ENCODE peak calls at places on chromosomes 16 and 17, in eight cellular contexts. Z is CD8-positive, alpha-beta T cell; S is mucosa of descending colon; B is RWPE1; W is B cell; U is tibial nerve; A is body of pancreas; X is HCT116. V is an unnamed sample.

GRCh38 chr16:87582221-87582965 is 19.9 kb upstream of the JPH3 start:
- DNase-seq in Z (no peak), S (no peak), B (no peak), W (no peak), U (peak), A (peak), X (no peak), V (no peak)

GRCh38 chr17:55760643-55761355 is 9.9 kb downstream of the PCTP start:
- DNase-seq in Z (no peak), S (no peak), B (no peak), W (no peak), U (peak), A (no peak), X (no peak), V (no peak)

GRCh38 chr16:9098377-9099090 is 7.1 kb downstream of the HAPSTR1 start:
- DNase-seq in Z (no peak), S (no peak), B (no peak), W (no peak), U (no peak), A (no peak), X (no peak), V (no peak)

GRCh38 chr16:57060323-57061083 is 31.9 kb upstream of the CPNE2 start:
- DNase-seq in Z (no peak), S (no peak), B (no peak), W (no peak), U (no peak), A (no peak), X (no peak), V (no peak)

GRCh38 chr16:87657621-87658192 is 55.4 kb downstream of the JPH3 start:
- DNase-seq in Z (no peak), S (no peak), B (no peak), W (no peak), U (no peak), A (no peak), X (peak), V (no peak)

GRCh38 chr16:53822936-53823529 is 119.1 kb downstream of the FTO start:
- DNase-seq in Z (no peak), S (no peak), B (no peak), W (peak), U (no peak), A (no peak), X (no peak), V (no peak)

GRCh38 chr16:23557779-23558330 is 328 bp downstream of the UBFD1 start:
- DNase-seq in Z (no peak), S (no peak), B (no peak), W (no peak), U (peak), A (peak), X (no peak), V (no peak)

GRCh38 chr17:44079877-44080821 is 9.6 kb downstream of the G6PC3 start:
- DNase-seq in Z (no peak), S (peak), B (no peak), W (no peak), U (no peak), A (no peak), X (no peak), V (no peak)

GRCh38 chr17:60896996-60897395 is 219.3 kb downstream of the BCAS3 start:
- DNase-seq in Z (no peak), S (no peak), B (no peak), W (no peak), U (no peak), A (no peak), X (no peak), V (no peak)

GRCh38 chr16:55039931-55040330 is 109.3 kb downstream of the IRX5 start:
- DNase-seq in Z (no peak), S (no peak), B (no peak), W (no peak), U (no peak), A (no peak), X (no peak), V (no peak)

GRCh38 chr16:11318817-11319216 is 26.4 kb upstream of the RMI2 start:
- DNase-seq in Z (no peak), S (no peak), B (no peak), W (no peak), U (no peak), A (no peak), X (no peak), V (no peak)

GRCh38 chr16:14309906-14310305 is 238.8 kb downstream of the MRTFB start:
- DNase-seq in Z (no peak), S (no peak), B (peak), W (no peak), U (no peak), A (no peak), X (no peak), V (no peak)

GRCh38 chr17:71855000-71855399 is 265.8 kb upstream of the SOX9 start:
- DNase-seq in Z (no peak), S (no peak), B (no peak), W (no peak), U (no peak), A (no peak), X (no peak), V (no peak)

GRCh38 chr17:39653662-39654331 is 11.4 kb upstream of the TCAP start:
- DNase-seq in Z (peak), S (peak), B (peak), W (peak), U (peak), A (peak), X (no peak), V (peak)

GRCh38 chr16:50699345-50700159 is 6.1 kb downstream of the NOD2 start:
- DNase-seq in Z (no peak), S (peak), B (peak), W (no peak), U (no peak), A (no peak), X (no peak), V (no peak)

GRCh38 chr16:65453646-65454045 is 331.8 kb upstream of the CDH11 start:
- DNase-seq in Z (no peak), S (no peak), B (no peak), W (no peak), U (no peak), A (no peak), X (no peak), V (no peak)

GRCh38 chr16:1213231-1213630 is 11.8 kb downstream of the TPSG1 start:
- DNase-seq in Z (no peak), S (no peak), B (no peak), W (no peak), U (no peak), A (no peak), X (no peak), V (no peak)

GRCh38 chr16:51276335-51276734 is 125.3 kb upstream of the SALL1 start:
- DNase-seq in Z (no peak), S (no peak), B (peak), W (no peak), U (no peak), A (no peak), X (no peak), V (no peak)

GRCh38 chr16:68386628-68387027 is 61.7 kb downstream of the SMPD3 start:
- DNase-seq in Z (no peak), S (peak), B (no peak), W (no peak), U (no peak), A (no peak), X (no peak), V (no peak)

GRCh38 chr17:6231886-6232767 is 161.9 kb downstream of the WSCD1 start:
- DNase-seq in Z (no peak), S (no peak), B (peak), W (no peak), U (no peak), A (no peak), X (no peak), V (no peak)

GRCh38 chr17:1137465-1137894 is 42.3 kb downstream of the ABR start:
- DNase-seq in Z (no peak), S (no peak), B (peak), W (no peak), U (no peak), A (peak), X (peak), V (no peak)

GRCh38 chr17:28718990-28719433 is 773 bp upstream of the RPL23A start:
- DNase-seq in Z (no peak), S (no peak), B (no peak), W (no peak), U (no peak), A (no peak), X (no peak), V (peak)

GRCh38 chr17:28716740-28717577 is 709 bp downstream of the RAB34 start:
- DNase-seq in Z (no peak), S (peak), B (no peak), W (no peak), U (no peak), A (no peak), X (no peak), V (peak)

GRCh38 chr17:28718317-28718672 is 627 bp upstream of the RAB34 start:
- DNase-seq in Z (no peak), S (no peak), B (no peak), W (no peak), U (no peak), A (no peak), X (no peak), V (peak)

GRCh38 chr17:28715217-28715616 is 2.5 kb downstream of the RAB34 start:
- DNase-seq in Z (no peak), S (no peak), B (no peak), W (no peak), U (no peak), A (no peak), X (no peak), V (no peak)

DNA sequence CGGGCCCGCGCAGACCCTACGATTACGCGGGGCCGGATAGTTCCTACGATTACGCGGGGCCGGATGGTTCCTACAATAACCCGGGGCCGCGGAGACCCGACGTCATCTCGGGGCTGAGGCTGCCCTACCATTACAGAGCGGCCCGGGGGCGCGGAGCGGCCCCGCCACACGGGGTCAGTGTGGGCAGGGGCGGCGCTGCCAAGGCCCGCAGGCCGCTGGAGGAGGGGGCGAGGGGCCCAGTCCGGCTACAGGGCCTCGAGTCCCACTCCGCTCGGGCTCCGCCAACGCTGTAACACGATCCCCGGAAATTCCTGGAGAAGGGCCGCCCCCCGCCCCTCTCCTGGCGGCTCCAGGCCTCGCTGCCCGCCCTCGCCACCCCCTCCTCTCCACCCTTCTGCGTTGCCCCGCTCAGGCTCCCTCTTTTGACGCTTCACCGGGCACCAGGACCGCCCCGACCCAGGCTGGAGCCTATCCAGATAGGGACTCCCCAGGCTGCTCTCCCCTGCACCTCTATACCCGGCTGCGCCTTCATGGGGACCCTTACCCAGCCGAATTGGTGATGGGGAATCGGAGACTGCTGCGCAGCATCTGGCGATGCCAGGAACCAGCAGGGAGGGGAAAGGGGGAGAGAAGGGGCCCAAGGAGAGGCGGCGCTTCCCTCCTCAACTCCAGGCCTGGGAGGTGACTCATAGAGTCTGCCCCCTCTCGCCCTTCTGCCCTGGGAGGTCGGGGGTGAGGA is at the start of gene RAB34:
- DNase-seq in Z (no peak), S (peak), B (peak), W (peak), U (peak), A (peak), X (no peak), V (peak)
- TF ChIP-seq CTCF in Z (no peak), S (no peak), B (peak), W (no peak), U (peak), A (no peak), X (no peak), V (peak)

DNA sequence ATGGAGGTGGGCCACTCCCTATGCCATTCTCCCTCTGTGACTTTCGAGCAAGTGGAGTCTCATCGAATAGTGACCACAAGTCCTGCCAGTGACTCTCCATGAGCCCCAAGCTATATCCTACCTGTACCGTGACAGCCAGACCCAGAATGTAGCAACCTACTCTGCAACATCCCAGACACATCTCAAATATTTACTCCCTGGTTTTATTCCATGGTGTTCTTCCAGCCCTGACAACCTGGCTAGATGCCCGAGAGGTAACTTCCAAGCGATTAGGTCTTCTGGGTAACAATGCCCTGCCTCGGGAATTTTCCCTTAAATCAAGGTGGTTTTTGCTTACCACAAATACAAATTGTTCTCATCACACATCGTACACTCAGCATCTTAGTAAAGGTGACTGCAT is 211.7 kb downstream of the ZFHX3 start:
- DNase-seq in Z (no peak), S (no peak), B (no peak), W (no peak), U (no peak), A (peak), X (no peak), V (no peak)
- TF ChIP-seq CTCF in Z (no peak), S (no peak), B (no peak), W (no peak), U (no peak), A (no peak), X (no peak), V (no peak)

GRCh38 chr16:12393208-12393607 is 410.5 kb downstream of the CPPED1 start:
- DNase-seq in Z (no peak), S (no peak), B (no peak), W (no peak), U (no peak), A (no peak), X (no peak), V (no peak)

GRCh38 chr16:12390644-12391043 is 413.0 kb downstream of the CPPED1 start:
- DNase-seq in Z (no peak), S (no peak), B (no peak), W (no peak), U (no peak), A (no peak), X (no peak), V (no peak)

GRCh38 chr16:12391974-12392373 is 411.7 kb downstream of the CPPED1 start:
- DNase-seq in Z (no peak), S (no peak), B (no peak), W (no peak), U (no peak), A (no peak), X (no peak), V (no peak)

GRCh38 chr16:12390074-12390473 is 413.5 kb downstream of the SNX29 start:
- DNase-seq in Z (no peak), S (no peak), B (no peak), W (no peak), U (no peak), A (no peak), X (no peak), V (no peak)

GRCh38 chr16:12392585-12393089 is 411.1 kb downstream of the CPPED1 start:
- DNase-seq in Z (no peak), S (no peak), B (no peak), W (no peak), U (peak), A (peak), X (no peak), V (no peak)
- TF ChIP-seq CTCF in Z (no peak), S (no peak), B (no peak), W (no peak), U (no peak), A (no peak), X (no peak), V (no peak)

DNA sequence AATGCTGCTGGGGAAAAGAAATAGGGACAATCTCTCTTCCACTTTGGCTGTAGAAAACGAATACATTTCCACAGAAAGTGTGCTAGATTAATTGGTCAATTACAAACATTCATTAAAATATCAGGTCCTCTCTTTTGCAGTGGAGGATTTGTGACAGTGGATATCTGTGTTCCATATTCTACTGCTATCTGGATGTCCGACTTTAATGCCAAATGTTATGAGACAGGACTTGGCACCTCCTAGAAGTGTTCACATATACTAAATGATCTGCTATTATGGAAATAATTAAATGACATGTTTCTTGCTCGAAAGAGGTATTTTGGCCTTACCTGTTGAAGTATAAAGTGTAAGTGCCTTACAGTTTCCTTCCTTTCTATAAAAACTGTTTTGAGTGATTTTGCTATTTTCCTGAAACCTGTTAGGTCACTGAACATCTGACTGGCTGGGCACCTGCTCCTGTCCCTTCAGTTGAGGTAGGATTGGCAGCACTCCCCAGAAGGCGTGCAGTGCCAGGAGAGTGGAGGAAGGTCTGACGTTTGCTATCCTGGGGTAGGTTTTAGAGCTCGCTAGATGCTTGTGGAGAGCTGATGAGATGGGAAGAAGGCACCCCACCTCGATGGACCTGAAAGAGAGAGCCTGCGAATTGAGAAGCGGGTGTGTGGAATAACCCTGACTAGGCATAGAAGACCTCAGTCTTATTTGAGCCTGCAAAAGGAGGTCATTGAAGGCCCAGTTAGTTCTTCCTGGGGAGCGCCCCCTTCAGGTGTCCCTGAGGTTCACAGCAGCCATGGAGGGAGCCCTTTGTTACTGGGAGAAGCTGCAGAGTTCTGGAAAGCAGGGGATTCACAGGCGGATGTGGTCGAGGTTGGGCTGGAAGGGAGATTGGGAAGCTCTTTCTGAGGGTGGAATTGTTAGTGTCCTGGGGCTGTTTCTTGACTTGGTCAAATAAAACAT is 159.4 kb upstream of the ZNF267 start:
- DNase-seq in Z (no peak), S (no peak), B (no peak), W (no peak), U (no peak), A (no peak), X (no peak), V (no peak)
- TF ChIP-seq CTCF in Z (no peak), S (no peak), B (no peak), W (no peak), U (no peak), A (no peak), X (no peak), V (peak)

GRCh38 chr17:80724723-80725388 is 180.2 kb downstream of the RPTOR start:
- DNase-seq in Z (no peak), S (no peak), B (peak), W (no peak), U (no peak), A (no peak), X (peak), V (no peak)
- TF ChIP-seq CTCF in Z (no peak), S (no peak), B (no peak), W (no peak), U (no peak), A (no peak), X (no peak), V (no peak)

GRCh38 chr17:78133971-78134898 is 3.7 kb downstream of the TMC8 start:
- DNase-seq in Z (peak), S (peak), B (no peak), W (peak), U (peak), A (peak), X (peak), V (peak)
- TF ChIP-seq CTCF in Z (peak), S (peak), B (peak), W (peak), U (peak), A (peak), X (no peak), V (peak)